ENCODE peak calls at places on chromosome 11, in four cellular contexts. D is heart left ventricle, P is fibroblast of pulmonary artery, Y is AG09309. I is an unnamed sample.

GRCh38 chr11:72551571-72551970 is 117.2 kb upstream of the CLPB start:
- DNase-seq in D (no peak), P (no peak), Y (no peak), I (no peak)

GRCh38 chr11:123086315-123086714 is 24.4 kb upstream of the HSPA8 start:
- DNase-seq in D (no peak), P (no peak), Y (no peak), I (no peak)

GRCh38 chr11:69671734-69672465 is 3.3 kb downstream of the LTO1 start:
- DNase-seq in D (no peak), P (no peak), Y (no peak), I (no peak)

GRCh38 chr11:19675397-19675796 is 37.2 kb upstream of the NAV2 start:
- DNase-seq in D (no peak), P (no peak), Y (no peak), I (no peak)

GRCh38 chr11:48141475-48142100 is 75.0 kb upstream of the OR4B1 start:
- DNase-seq in D (no peak), P (peak), Y (no peak), I (peak)

GRCh38 chr11:88482871-88483301 is 145.3 kb upstream of the CTSC start:
- DNase-seq in D (no peak), P (peak), Y (no peak), I (peak)

GRCh38 chr11:102831128-102831708 is 12.2 kb downstream of the MMP3 start:
- DNase-seq in D (no peak), P (peak), Y (no peak), I (peak)

GRCh38 chr11:69864930-69865661 is 45.9 kb upstream of the FGF3 start:
- DNase-seq in D (no peak), P (no peak), Y (no peak), I (no peak)

GRCh38 chr11:111812211-111812610 is 46.0 kb upstream of the PPP2R1B start:
- DNase-seq in D (no peak), P (no peak), Y (no peak), I (no peak)

GRCh38 chr11:111942826-111943225 is 5.7 kb downstream of the DIXDC1 start:
- DNase-seq in D (no peak), P (peak), Y (peak), I (peak)

GRCh38 chr11:115660072-115660805 is 156.0 kb upstream of the CADM1 start:
- DNase-seq in D (no peak), P (no peak), Y (no peak), I (no peak)

DNA sequence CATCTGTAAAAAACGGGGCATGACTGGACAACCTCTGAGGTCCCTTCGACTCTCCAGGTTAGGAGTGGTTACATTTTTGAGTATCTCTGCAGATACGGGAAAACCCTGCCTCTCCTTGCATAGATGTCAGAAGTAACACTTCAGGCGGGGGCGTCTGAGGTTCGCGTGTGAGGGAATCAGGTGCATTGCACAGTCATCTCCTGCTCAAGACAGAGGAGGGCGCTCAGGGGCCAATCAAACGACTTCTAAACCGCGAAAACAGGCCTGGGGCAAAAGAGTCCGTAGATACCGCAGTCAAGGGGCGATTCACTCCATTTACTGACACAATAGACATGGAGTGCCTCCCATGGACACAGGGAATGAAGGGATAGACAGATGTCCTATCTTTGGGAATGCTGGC is 31.7 kb downstream of the KIRREL3 start:
- DNase-seq in D (no peak), P (no peak), Y (no peak), I (peak)
- TF ChIP-seq CTCF in D (no peak), P (no peak), Y (peak), I (peak)

GRCh38 chr11:8318536-8318935 is 54.9 kb upstream of the LMO1 start:
- DNase-seq in D (no peak), P (no peak), Y (no peak), I (no peak)
- TF ChIP-seq CTCF in D (peak), P (no peak), Y (peak), I (no peak)

GRCh38 chr11:113907681-113908080 is 3.1 kb downstream of the HTR3B start:
- DNase-seq in D (no peak), P (no peak), Y (no peak), I (no peak)

GRCh38 chr11:113907155-113907554 is 2.6 kb downstream of the HTR3B start:
- DNase-seq in D (no peak), P (no peak), Y (no peak), I (no peak)

GRCh38 chr11:113904379-113905101 is at the start of gene HTR3B:
- DNase-seq in D (no peak), P (no peak), Y (no peak), I (no peak)

GRCh38 chr11:113906515-113906914 is 1.9 kb downstream of the HTR3B start:
- DNase-seq in D (no peak), P (no peak), Y (no peak), I (no peak)

GRCh38 chr11:113906038-113906437 is 1.4 kb downstream of the HTR3B start:
- DNase-seq in D (no peak), P (peak), Y (no peak), I (peak)
- TF ChIP-seq CTCF in D (no peak), P (peak), Y (peak), I (no peak)

GRCh38 chr11:100876826-100877545 is 189.9 kb downstream of the ARHGAP42 start:
- DNase-seq in D (no peak), P (peak), Y (peak), I (peak)
- TF ChIP-seq CTCF in D (no peak), P (no peak), Y (no peak), I (no peak)

DNA sequence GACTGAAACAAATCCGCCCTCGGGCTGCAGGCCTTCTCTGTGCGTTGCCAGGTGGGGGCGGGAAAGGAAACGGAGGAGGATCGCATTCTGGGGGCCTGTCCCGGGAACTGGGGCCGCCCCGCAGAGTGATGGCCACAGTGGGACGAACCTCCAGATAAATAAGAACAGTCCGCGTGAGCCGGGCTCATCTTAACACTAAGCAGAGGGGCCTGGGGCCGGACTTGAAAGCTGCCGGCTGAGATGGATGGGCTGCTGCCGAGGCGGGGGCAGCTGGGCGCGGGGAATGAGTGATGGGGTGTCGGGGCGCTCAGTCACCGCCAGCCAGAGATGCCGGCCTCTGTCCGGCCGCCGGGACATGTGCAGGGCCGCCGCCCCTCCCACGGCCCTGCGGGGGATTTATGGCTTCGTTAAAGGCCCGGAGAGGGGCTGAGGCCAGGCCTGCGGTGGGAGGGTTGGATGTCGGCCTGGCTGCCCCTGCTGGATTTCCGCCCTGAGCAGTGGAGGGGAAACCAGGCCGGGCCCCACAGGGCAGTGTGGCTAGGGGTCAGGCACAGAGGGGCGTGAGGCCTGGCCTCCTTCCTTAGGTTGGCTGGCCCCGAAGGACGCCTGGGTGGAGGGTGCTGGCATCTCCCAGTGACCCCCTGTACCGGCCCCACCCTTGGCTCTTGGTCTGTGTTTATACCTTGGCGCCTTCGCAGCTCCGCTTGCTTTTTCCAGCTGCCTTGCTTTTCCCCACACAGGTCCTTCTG is 45.3 kb upstream of the CD82 start:
- DNase-seq in D (peak), P (no peak), Y (no peak), I (no peak)
- TF ChIP-seq CTCF in D (no peak), P (no peak), Y (no peak), I (no peak)

DNA sequence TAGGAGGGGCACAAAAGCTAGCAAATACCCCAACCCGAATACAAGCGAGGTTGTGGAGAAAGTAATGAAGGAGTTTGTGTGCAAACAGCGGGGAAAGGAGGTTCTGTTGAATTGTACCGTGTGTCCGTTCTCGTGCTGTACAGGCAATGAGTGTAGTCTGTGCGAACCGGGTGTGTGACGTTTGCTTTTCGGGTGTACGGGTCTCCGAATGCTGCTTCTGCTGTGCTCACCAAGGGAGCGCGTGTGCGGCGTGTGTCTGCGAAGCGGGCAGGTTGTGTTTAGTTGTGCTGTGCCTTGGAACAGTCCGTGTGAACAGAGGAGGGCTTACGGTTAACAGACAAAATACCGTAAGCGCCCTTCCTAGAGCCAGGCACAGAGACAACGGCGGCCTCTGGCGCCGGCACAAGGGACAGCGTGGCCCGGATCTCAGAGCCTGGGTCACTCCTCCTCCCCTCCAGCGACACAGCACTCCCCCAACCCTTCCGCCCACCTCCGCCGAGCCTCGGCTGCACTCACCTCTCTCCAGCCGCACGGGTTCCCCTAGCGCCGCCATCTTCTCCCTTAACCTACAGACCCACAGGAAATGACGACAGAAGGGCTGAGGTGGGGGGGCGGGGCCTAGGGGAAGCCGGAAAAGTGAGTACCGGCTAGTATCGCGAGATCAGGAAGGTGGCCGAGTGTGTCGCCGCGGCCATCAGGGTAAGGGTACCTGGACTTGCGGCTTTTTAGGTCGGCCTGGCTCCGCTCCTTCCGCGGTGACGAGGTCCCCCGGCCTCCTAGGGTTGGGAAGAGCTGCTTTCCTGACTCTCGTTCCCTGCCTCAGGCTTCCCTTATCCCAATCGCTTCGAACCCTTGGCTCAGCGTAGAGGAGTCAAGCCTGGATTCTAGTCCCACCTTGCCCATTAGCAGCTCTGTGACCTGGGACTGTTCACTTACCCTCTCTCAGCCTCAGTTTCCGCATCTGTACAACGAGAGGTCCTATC is at the start of gene LIN7C:
- DNase-seq in D (peak), P (peak), Y (peak), I (peak)
- TF ChIP-seq CTCF in D (no peak), P (no peak), Y (no peak), I (no peak)

GRCh38 chr11:11036185-11037161 is 178.6 kb upstream of the ZBED5 start:
- DNase-seq in D (no peak), P (peak), Y (peak), I (peak)
- TF ChIP-seq CTCF in D (peak), P (peak), Y (peak), I (peak)

GRCh38 chr11:783581-784015 is 6.3 kb downstream of the CEND1 start:
- DNase-seq in D (peak), P (peak), Y (peak), I (peak)
- TF ChIP-seq CTCF in D (peak), P (peak), Y (peak), I (peak)

GRCh38 chr11:130531061-130531460 is 82.6 kb downstream of the ADAMTS15 start:
- DNase-seq in D (no peak), P (no peak), Y (no peak), I (peak)
- TF ChIP-seq CTCF in D (no peak), P (no peak), Y (no peak), I (peak)

I was measured in AG10803.